ENCODE peak calls at places on chromosome 22, in nine cellular contexts. Y is left ventricle myocardium inferior, U is right atrium auricular region, J is prostate gland, Q is HCT116, B is astrocyte of the spinal cord, M is dorsolateral prefrontal cortex, V is fibroblast of the aortic adventitia, G is body of pancreas. E is an unnamed sample.

GRCh38 chr22:37880668-37881440 is 25.2 kb upstream of the MICALL1 start:
- DNase-seq in Y (no peak), U (no peak), J (no peak), Q (no peak), B (peak), M (peak), V (peak), G (no peak), E (no peak)

GRCh38 chr22:35726398-35726797 is 8.7 kb downstream of the APOL5 start:
- DNase-seq in Y (no peak), U (no peak), J (no peak), Q (no peak), B (no peak), M (no peak), V (no peak), G (no peak), E (no peak)

GRCh38 chr22:27331526-27332281 is 469.9 kb downstream of the MN1 start:
- DNase-seq in Y (peak), U (peak), J (no peak), Q (no peak), B (peak), M (peak), V (peak), G (peak), E (no peak)

GRCh38 chr22:36781656-36782627 is 6.0 kb upstream of the IFT27 start:
- DNase-seq in Y (peak), U (peak), J (peak), Q (peak), B (peak), M (peak), V (peak), G (peak), E (peak)

GRCh38 chr22:25067851-25068421 is 115.4 kb downstream of the KIAA1671 start:
- DNase-seq in Y (no peak), U (no peak), J (no peak), Q (no peak), B (no peak), M (peak), V (no peak), G (peak), E (no peak)

GRCh38 chr22:21992593-21993237 is 10.1 kb upstream of the TOP3B start:
- DNase-seq in Y (no peak), U (no peak), J (no peak), Q (no peak), B (no peak), M (no peak), V (no peak), G (no peak), E (no peak)

GRCh38 chr22:23481369-23481768 is 98.7 kb downstream of the IGLL1 start:
- DNase-seq in Y (no peak), U (no peak), J (no peak), Q (no peak), B (no peak), M (no peak), V (no peak), G (no peak), E (no peak)

GRCh38 chr22:41983516-41983915 is 14.3 kb downstream of the SEPTIN3 start:
- DNase-seq in Y (no peak), U (no peak), J (no peak), Q (no peak), B (no peak), M (no peak), V (peak), G (no peak), E (no peak)

GRCh38 chr22:22941831-22942510 is 54.4 kb downstream of the IGLL5 start:
- DNase-seq in Y (no peak), U (peak), J (no peak), Q (no peak), B (no peak), M (peak), V (no peak), G (no peak), E (peak)

GRCh38 chr22:45455621-45456020 is 42.1 kb downstream of the RIBC2 start:
- DNase-seq in Y (no peak), U (no peak), J (no peak), Q (no peak), B (no peak), M (no peak), V (no peak), G (no peak), E (no peak)

GRCh38 chr22:27474711-27475547 is 326.6 kb downstream of the MN1 start:
- DNase-seq in Y (no peak), U (no peak), J (peak), Q (peak), B (peak), M (no peak), V (peak), G (no peak), E (no peak)

GRCh38 chr22:41417622-41418390 is 28.8 kb downstream of the TOB2 start:
- DNase-seq in Y (peak), U (peak), J (peak), Q (no peak), B (peak), M (peak), V (no peak), G (peak), E (no peak)

GRCh38 chr22:39244073-39244495 is 698 bp downstream of the PDGFB start:
- DNase-seq in Y (no peak), U (no peak), J (peak), Q (no peak), B (no peak), M (no peak), V (no peak), G (peak), E (no peak)

GRCh38 chr22:28812491-28812890 is 12.1 kb upstream of the XBP1 start:
- DNase-seq in Y (no peak), U (no peak), J (no peak), Q (no peak), B (no peak), M (no peak), V (no peak), G (peak), E (no peak)

GRCh38 chr22:46054091-46054877 is 77.3 kb upstream of the WNT7B start:
- DNase-seq in Y (peak), U (no peak), J (no peak), Q (no peak), B (peak), M (peak), V (peak), G (peak), E (no peak)

GRCh38 chr22:38086001-38086845 is 2.2 kb upstream of the SLC16A8 start:
- DNase-seq in Y (no peak), U (no peak), J (no peak), Q (no peak), B (no peak), M (no peak), V (no peak), G (no peak), E (no peak)

GRCh38 chr22:38849816-38850215 is 6.0 kb upstream of the NPTXR start:
- DNase-seq in Y (no peak), U (no peak), J (no peak), Q (no peak), B (no peak), M (no peak), V (no peak), G (no peak), E (no peak)

GRCh38 chr22:22127100-22127499 is 117.5 kb upstream of the VPREB1 start:
- DNase-seq in Y (no peak), U (no peak), J (no peak), Q (no peak), B (no peak), M (no peak), V (no peak), G (no peak), E (no peak)

GRCh38 chr22:41582694-41583093 is 6.9 kb downstream of the PMM1 start:
- DNase-seq in Y (peak), U (no peak), J (no peak), Q (no peak), B (no peak), M (no peak), V (no peak), G (no peak), E (no peak)

GRCh38 chr22:48744283-48744641 is 1083.4 kb downstream of the BRD1 start:
- DNase-seq in Y (no peak), U (peak), J (no peak), Q (no peak), B (no peak), M (peak), V (no peak), G (no peak), E (no peak)

GRCh38 chr22:37077802-37078448 is 26.4 kb downstream of the KCTD17 start:
- DNase-seq in Y (peak), U (peak), J (peak), Q (peak), B (peak), M (no peak), V (peak), G (peak), E (peak)

GRCh38 chr22:50011447-50012200 is 941 bp downstream of the IL17REL start:
- DNase-seq in Y (peak), U (no peak), J (no peak), Q (no peak), B (no peak), M (no peak), V (no peak), G (peak), E (no peak)

GRCh38 chr22:50014655-50015401 is 2.3 kb upstream of the IL17REL start:
- DNase-seq in Y (peak), U (no peak), J (no peak), Q (no peak), B (no peak), M (no peak), V (no peak), G (peak), E (no peak)

GRCh38 chr22:50010676-50011446 is 1.7 kb downstream of the IL17REL start:
- DNase-seq in Y (no peak), U (no peak), J (no peak), Q (no peak), B (no peak), M (no peak), V (no peak), G (peak), E (peak)

GRCh38 chr22:50014053-50014501 is 1.5 kb upstream of the IL17REL start:
- DNase-seq in Y (peak), U (no peak), J (no peak), Q (no peak), B (no peak), M (no peak), V (no peak), G (no peak), E (no peak)

DNA sequence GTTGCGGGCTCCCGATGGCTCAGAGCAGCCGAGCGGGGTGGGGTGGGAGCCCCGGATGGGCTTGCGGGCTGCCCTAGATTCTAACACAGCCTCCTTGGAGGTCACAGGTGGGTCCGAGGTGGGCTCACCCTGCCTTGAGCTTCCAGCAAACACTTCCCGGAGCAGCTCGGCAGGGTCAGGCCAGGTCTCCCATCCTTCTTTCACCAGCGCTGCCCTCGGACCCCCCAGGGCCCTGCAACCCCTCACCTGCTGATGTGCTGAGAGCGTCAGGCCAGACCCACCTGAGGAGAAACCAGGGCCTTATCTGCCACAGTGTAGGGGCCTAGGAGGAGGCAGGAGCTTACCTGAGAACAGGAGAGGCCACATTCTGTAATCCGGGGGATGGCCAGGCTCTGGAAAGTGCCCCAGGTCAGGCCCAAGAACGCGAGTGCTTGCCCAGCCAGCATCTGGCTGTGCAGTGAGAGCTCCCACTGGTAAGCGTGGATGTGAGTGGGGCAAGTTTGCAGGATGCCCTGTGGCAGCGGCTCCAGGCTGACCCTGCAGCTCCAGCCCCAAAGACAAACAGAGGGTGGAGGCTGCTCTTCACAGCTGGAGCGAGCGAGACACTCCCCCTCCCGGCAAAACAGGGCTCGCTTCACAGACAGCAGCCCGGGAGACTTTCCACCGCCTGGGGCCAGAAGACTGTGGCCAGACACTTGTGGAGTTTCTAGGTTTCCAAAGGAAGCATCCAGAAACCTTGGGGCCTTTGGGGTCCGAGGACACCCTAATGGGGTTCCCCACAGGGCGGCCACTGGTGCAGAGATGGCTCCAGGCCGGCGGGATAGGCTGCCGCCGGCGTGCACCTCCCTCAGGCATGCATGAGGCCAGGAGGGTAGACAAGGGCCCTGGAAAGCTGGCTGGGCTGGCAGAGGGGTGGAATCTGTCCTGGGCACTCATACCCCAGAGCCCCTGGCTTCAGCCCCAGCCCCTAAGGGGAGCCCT is at the start of gene IL17REL:
- DNase-seq in Y (peak), U (no peak), J (no peak), Q (no peak), B (no peak), M (no peak), V (peak), G (peak), E (no peak)
- TF ChIP-seq CTCF in Y (peak), U (no peak), J (no peak), Q (no peak), B (peak), M (peak), V (no peak), G (no peak), E (no peak)

DNA sequence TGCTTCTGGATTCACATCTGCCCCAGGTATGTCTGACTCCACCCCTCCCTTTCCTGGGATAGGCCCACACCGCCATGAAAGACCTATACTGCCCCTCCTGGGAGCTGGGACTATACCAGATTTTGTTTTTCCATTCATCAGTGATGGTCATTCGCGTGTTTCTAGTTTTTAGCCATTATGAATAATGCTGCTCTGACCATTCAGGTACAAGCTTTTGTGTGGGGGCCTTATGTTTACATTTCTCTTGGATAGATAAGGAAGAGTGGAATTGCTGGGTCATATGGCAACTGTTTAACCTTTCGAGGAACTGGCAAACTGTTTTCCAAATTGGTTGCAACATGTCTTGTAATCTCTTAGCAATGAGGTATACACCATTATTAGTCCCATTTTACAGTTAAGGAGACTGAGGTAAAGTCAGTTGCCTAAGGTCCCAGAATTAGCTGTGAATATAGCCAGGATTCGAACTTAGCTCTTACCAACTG is 1.2 kb upstream of the TBC1D10A start:
- DNase-seq in Y (no peak), U (no peak), J (peak), Q (peak), B (no peak), M (no peak), V (no peak), G (peak), E (no peak)
- H3K4me3 ChIP-seq in Y (no peak), U (no peak), J (no peak), Q (peak), B (no peak), M (no peak), V (no peak), G (no peak), E (peak)

GRCh38 chr22:20547029-20547428 is 39.6 kb downstream of the MED15 start:
- DNase-seq in Y (no peak), U (no peak), J (no peak), Q (no peak), B (no peak), M (no peak), V (no peak), G (no peak), E (no peak)

GRCh38 chr22:20550851-20551744 is 43.7 kb downstream of the MED15 start:
- DNase-seq in Y (no peak), U (peak), J (no peak), Q (no peak), B (peak), M (peak), V (peak), G (no peak), E (peak)

GRCh38 chr22:20548806-20549205 is 41.4 kb downstream of the MED15 start:
- DNase-seq in Y (no peak), U (no peak), J (no peak), Q (no peak), B (no peak), M (no peak), V (no peak), G (no peak), E (no peak)

GRCh38 chr22:20550057-20550817 is 42.8 kb downstream of the MED15 start:
- DNase-seq in Y (no peak), U (no peak), J (no peak), Q (no peak), B (no peak), M (no peak), V (no peak), G (no peak), E (no peak)

GRCh38 chr22:20549232-20549841 is 41.9 kb downstream of the MED15 start:
- DNase-seq in Y (no peak), U (no peak), J (no peak), Q (no peak), B (peak), M (no peak), V (no peak), G (no peak), E (no peak)
- TF ChIP-seq CTCF in Y (no peak), U (no peak), J (no peak), Q (no peak), B (no peak), M (no peak), V (peak), G (no peak), E (no peak)

GRCh38 chr22:50525991-50526848 is 822 bp upstream of the SCO2 start:
- DNase-seq in Y (peak), U (peak), J (peak), Q (no peak), B (peak), M (peak), V (peak), G (peak), E (peak)

GRCh38 chr22:50526849-50527801 is 1.7 kb upstream of the SCO2 start:
- DNase-seq in Y (peak), U (peak), J (no peak), Q (no peak), B (no peak), M (no peak), V (peak), G (no peak), E (peak)

GRCh38 chr22:50529416-50530279 is at the start of gene TYMP:
- DNase-seq in Y (peak), U (peak), J (peak), Q (no peak), B (no peak), M (no peak), V (peak), G (peak), E (peak)

GRCh38 chr22:50528682-50529415 is 963 bp downstream of the TYMP start:
- DNase-seq in Y (no peak), U (no peak), J (no peak), Q (no peak), B (no peak), M (no peak), V (no peak), G (no peak), E (peak)

DNA sequence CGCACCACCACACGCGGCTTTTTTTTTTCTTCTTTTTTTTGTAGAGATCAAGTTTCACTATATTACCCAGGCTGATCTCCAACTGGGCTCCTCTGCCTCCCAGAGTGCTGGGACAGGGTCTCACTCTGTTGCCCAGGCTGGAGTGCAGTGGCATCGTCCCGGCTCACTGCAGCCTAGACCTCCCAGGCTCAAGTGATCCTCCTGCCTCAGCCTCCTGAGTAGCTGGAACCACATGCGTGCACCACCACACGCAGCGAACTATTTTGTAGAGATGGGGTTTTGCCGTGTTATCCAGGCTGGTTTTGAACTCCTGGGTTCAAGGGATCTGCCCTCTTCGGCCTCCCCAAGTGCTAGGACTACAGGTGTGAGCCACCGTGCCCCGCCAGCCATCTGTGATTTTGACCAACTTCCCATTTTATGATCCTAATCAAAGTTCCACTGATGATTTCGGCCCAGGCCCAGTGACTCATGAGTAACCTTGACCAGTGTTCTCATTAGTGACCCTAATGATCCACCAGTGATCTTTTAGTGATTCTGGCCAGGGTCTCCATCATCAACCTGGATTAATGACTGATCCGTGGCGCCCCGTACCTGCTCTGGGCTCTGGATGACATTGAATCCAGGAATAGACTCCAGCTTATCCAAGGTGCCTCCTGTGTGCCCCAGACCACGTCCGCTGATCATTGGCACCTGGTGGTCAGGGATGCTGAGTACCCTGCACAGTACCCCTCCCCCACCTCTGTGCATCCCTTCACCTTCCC is 1.7 kb downstream of the TYMP start:
- DNase-seq in Y (no peak), U (no peak), J (no peak), Q (no peak), B (no peak), M (no peak), V (no peak), G (no peak), E (no peak)
- H3K4me3 ChIP-seq in Y (no peak), U (no peak), J (no peak), Q (no peak), B (no peak), M (no peak), V (no peak), G (no peak), E (peak)

GRCh38 chr22:43205261-43205691 is 18.3 kb upstream of the TTLL12 start:
- DNase-seq in Y (no peak), U (no peak), J (no peak), Q (no peak), B (no peak), M (no peak), V (no peak), G (no peak), E (no peak)

GRCh38 chr22:43201486-43202219 is 14.7 kb upstream of the TTLL12 start:
- DNase-seq in Y (no peak), U (no peak), J (no peak), Q (no peak), B (no peak), M (no peak), V (no peak), G (no peak), E (no peak)

GRCh38 chr22:43202326-43202725 is 15.4 kb upstream of the TTLL12 start:
- DNase-seq in Y (no peak), U (no peak), J (no peak), Q (no peak), B (no peak), M (no peak), V (no peak), G (no peak), E (no peak)

GRCh38 chr22:43202756-43203155 is 15.8 kb upstream of the TTLL12 start:
- DNase-seq in Y (no peak), U (no peak), J (no peak), Q (no peak), B (no peak), M (no peak), V (no peak), G (no peak), E (no peak)

DNA sequence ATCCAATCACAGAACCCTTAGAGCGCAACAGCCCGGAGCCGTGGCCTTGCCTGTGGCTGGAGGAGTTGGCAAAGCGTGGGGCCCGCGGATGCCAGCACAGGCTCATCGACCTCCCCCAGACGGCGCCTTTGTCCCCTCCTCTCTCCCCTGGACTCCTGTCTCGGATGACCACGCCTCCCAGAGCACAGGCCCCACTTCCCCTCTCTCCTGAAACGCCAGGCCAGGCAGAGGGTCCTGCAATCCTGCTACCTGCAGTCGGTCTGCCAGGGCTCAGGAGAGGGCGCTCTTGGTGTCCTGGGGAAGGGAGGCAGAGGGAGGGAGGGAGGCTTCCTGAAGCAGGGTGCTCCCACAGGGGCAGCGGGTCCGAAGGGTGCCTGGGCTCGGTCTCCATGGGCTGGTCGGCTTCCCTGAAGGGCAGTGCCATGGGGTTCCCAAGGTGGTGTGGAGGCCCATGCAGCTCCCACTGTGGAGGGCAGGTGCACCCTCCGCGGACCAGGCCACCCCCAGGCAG is 16.6 kb upstream of the TTLL12 start:
- DNase-seq in Y (no peak), U (no peak), J (no peak), Q (no peak), B (no peak), M (no peak), V (no peak), G (no peak), E (no peak)
- TF ChIP-seq CTCF in Y (no peak), U (no peak), J (no peak), Q (no peak), B (no peak), M (no peak), V (no peak), G (no peak), E (no peak)

E was measured in GM12865.